ENCODE peak calls at places on chromosome X, in six cellular contexts. One of them, this sample, is unnamed.

GRCh38 chrX:124406294-124407013 is 60.1 kb downstream of the SH2D1A start:
- DNase-seq in left ventricle myocardium inferior: no peak
- DNase-seq in dorsolateral prefrontal cortex: no peak
- DNase-seq in sigmoid colon: peak
- DNase-seq in kidney: no peak
- DNase-seq in adrenal gland: peak
- DNase-seq in this sample: no peak

GRCh38 chrX:1249101-1249887 is 19.3 kb upstream of the CSF2RA start:
- DNase-seq in left ventricle myocardium inferior: peak
- DNase-seq in dorsolateral prefrontal cortex: no peak
- DNase-seq in sigmoid colon: peak
- DNase-seq in kidney: no peak
- DNase-seq in adrenal gland: peak
- DNase-seq in this sample: no peak

GRCh38 chrX:136639506-136640176 is 8.3 kb upstream of the CD40LG start:
- DNase-seq in left ventricle myocardium inferior: no peak
- DNase-seq in dorsolateral prefrontal cortex: no peak
- DNase-seq in sigmoid colon: no peak
- DNase-seq in kidney: no peak
- DNase-seq in adrenal gland: no peak
- DNase-seq in this sample: no peak

GRCh38 chrX:39813631-39814246 is 284.0 kb downstream of the BCOR start:
- DNase-seq in left ventricle myocardium inferior: peak
- DNase-seq in dorsolateral prefrontal cortex: peak
- DNase-seq in sigmoid colon: peak
- DNase-seq in kidney: peak
- DNase-seq in adrenal gland: peak
- DNase-seq in this sample: peak

GRCh38 chrX:2468406-2469195 is 32.2 kb downstream of the DHRSX start:
- DNase-seq in left ventricle myocardium inferior: no peak
- DNase-seq in dorsolateral prefrontal cortex: no peak
- DNase-seq in sigmoid colon: no peak
- DNase-seq in kidney: no peak
- DNase-seq in adrenal gland: no peak
- DNase-seq in this sample: no peak

GRCh38 chrX:19728915-19729314 is 158.5 kb downstream of the SH3KBP1 start:
- DNase-seq in left ventricle myocardium inferior: no peak
- DNase-seq in dorsolateral prefrontal cortex: no peak
- DNase-seq in sigmoid colon: no peak
- DNase-seq in kidney: no peak
- DNase-seq in adrenal gland: no peak
- DNase-seq in this sample: no peak

GRCh38 chrX:140762061-140762460 is 52.5 kb downstream of the LINC00632 start:
- DNase-seq in left ventricle myocardium inferior: no peak
- DNase-seq in dorsolateral prefrontal cortex: no peak
- DNase-seq in sigmoid colon: peak
- DNase-seq in kidney: no peak
- DNase-seq in adrenal gland: peak
- DNase-seq in this sample: peak

GRCh38 chrX:81259714-81260395 is 58.0 kb downstream of the SH3BGRL start:
- DNase-seq in left ventricle myocardium inferior: no peak
- DNase-seq in dorsolateral prefrontal cortex: no peak
- DNase-seq in sigmoid colon: no peak
- DNase-seq in kidney: no peak
- DNase-seq in adrenal gland: no peak
- DNase-seq in this sample: no peak

GRCh38 chrX:121755541-121755940 is 708.1 kb downstream of the GLUD2 start:
- DNase-seq in left ventricle myocardium inferior: no peak
- DNase-seq in dorsolateral prefrontal cortex: no peak
- DNase-seq in sigmoid colon: no peak
- DNase-seq in kidney: no peak
- DNase-seq in adrenal gland: no peak
- DNase-seq in this sample: no peak

GRCh38 chrX:34382416-34382815 is 250.3 kb upstream of the FAM47A start:
- DNase-seq in left ventricle myocardium inferior: no peak
- DNase-seq in dorsolateral prefrontal cortex: no peak
- DNase-seq in sigmoid colon: no peak
- DNase-seq in kidney: no peak
- DNase-seq in adrenal gland: no peak
- DNase-seq in this sample: no peak

GRCh38 chrX:74923942-74924448 is 1.3 kb downstream of the NEXMIF start:
- DNase-seq in left ventricle myocardium inferior: no peak
- DNase-seq in dorsolateral prefrontal cortex: peak
- DNase-seq in sigmoid colon: peak
- DNase-seq in kidney: peak
- DNase-seq in adrenal gland: peak
- DNase-seq in this sample: no peak

GRCh38 chrX:110965409-110965808 is 130.6 kb upstream of the PAK3 start:
- DNase-seq in left ventricle myocardium inferior: no peak
- DNase-seq in dorsolateral prefrontal cortex: no peak
- DNase-seq in sigmoid colon: no peak
- DNase-seq in kidney: no peak
- DNase-seq in adrenal gland: no peak
- DNase-seq in this sample: no peak

GRCh38 chrX:35919536-35920309 is at the start of gene CFAP47:
- DNase-seq in left ventricle myocardium inferior: no peak
- DNase-seq in dorsolateral prefrontal cortex: peak
- DNase-seq in sigmoid colon: no peak
- DNase-seq in kidney: peak
- DNase-seq in adrenal gland: peak
- DNase-seq in this sample: peak

GRCh38 chrX:19772759-19773623 is 114.4 kb downstream of the SH3KBP1 start:
- DNase-seq in left ventricle myocardium inferior: no peak
- DNase-seq in dorsolateral prefrontal cortex: no peak
- DNase-seq in sigmoid colon: no peak
- DNase-seq in kidney: no peak
- DNase-seq in adrenal gland: no peak
- DNase-seq in this sample: no peak

GRCh38 chrX:71532078-71532752 is 689 bp upstream of the OGT start:
- DNase-seq in left ventricle myocardium inferior: no peak
- DNase-seq in dorsolateral prefrontal cortex: no peak
- DNase-seq in sigmoid colon: no peak
- DNase-seq in kidney: no peak
- DNase-seq in adrenal gland: peak
- DNase-seq in this sample: no peak

GRCh38 chrX:45801554-45801953 is 600.9 kb upstream of the DIPK2B start:
- DNase-seq in left ventricle myocardium inferior: no peak
- DNase-seq in dorsolateral prefrontal cortex: no peak
- DNase-seq in sigmoid colon: no peak
- DNase-seq in kidney: no peak
- DNase-seq in adrenal gland: no peak
- DNase-seq in this sample: no peak

GRCh38 chrX:149073464-149073863 is 431.6 kb downstream of the IDS start:
- DNase-seq in left ventricle myocardium inferior: no peak
- DNase-seq in dorsolateral prefrontal cortex: no peak
- DNase-seq in sigmoid colon: no peak
- DNase-seq in kidney: no peak
- DNase-seq in adrenal gland: no peak
- DNase-seq in this sample: no peak

GRCh38 chrX:20399728-20400414 is 133.2 kb upstream of the RPS6KA3 start:
- DNase-seq in left ventricle myocardium inferior: no peak
- DNase-seq in dorsolateral prefrontal cortex: no peak
- DNase-seq in sigmoid colon: no peak
- DNase-seq in kidney: no peak
- DNase-seq in adrenal gland: no peak
- DNase-seq in this sample: no peak

GRCh38 chrX:129540068-129540653 is at the start of gene OCRL:
- DNase-seq in left ventricle myocardium inferior: peak
- DNase-seq in dorsolateral prefrontal cortex: peak
- DNase-seq in sigmoid colon: peak
- DNase-seq in kidney: peak
- DNase-seq in adrenal gland: peak
- DNase-seq in this sample: peak

GRCh38 chrX:84188320-84188834 is 378 bp upstream of the RPS6KA6 start:
- DNase-seq in left ventricle myocardium inferior: peak
- DNase-seq in dorsolateral prefrontal cortex: peak
- DNase-seq in sigmoid colon: peak
- DNase-seq in kidney: peak
- DNase-seq in adrenal gland: peak
- DNase-seq in this sample: peak

GRCh38 chrX:42450228-42450627 is 327.7 kb downstream of the PPP1R2C start:
- DNase-seq in left ventricle myocardium inferior: no peak
- DNase-seq in dorsolateral prefrontal cortex: no peak
- DNase-seq in sigmoid colon: no peak
- DNase-seq in kidney: no peak
- DNase-seq in adrenal gland: no peak
- DNase-seq in this sample: no peak

GRCh38 chrX:13014111-13015094 is 30.0 kb downstream of the FAM9C start:
- DNase-seq in left ventricle myocardium inferior: no peak
- DNase-seq in dorsolateral prefrontal cortex: no peak
- DNase-seq in sigmoid colon: no peak
- DNase-seq in kidney: no peak
- DNase-seq in adrenal gland: peak
- DNase-seq in this sample: no peak
- H3K27ac ChIP-seq in left ventricle myocardium inferior: peak
- H3K27ac ChIP-seq in dorsolateral prefrontal cortex: no peak
- H3K27ac ChIP-seq in sigmoid colon: no peak
- H3K27ac ChIP-seq in kidney: no peak
- H3K27ac ChIP-seq in adrenal gland: peak
- H3K27ac ChIP-seq in this sample: no peak

GRCh38 chrX:103783971-103784370 is 7.3 kb downstream of the PLP1 start:
- DNase-seq in left ventricle myocardium inferior: no peak
- DNase-seq in dorsolateral prefrontal cortex: no peak
- DNase-seq in sigmoid colon: no peak
- DNase-seq in kidney: no peak
- DNase-seq in adrenal gland: no peak
- DNase-seq in this sample: no peak

GRCh38 chrX:103776586-103776985 is at the start of gene PLP1:
- DNase-seq in left ventricle myocardium inferior: no peak
- DNase-seq in dorsolateral prefrontal cortex: no peak
- DNase-seq in sigmoid colon: no peak
- DNase-seq in kidney: no peak
- DNase-seq in adrenal gland: no peak
- DNase-seq in this sample: no peak

GRCh38 chrX:103782640-103783039 is 6.0 kb downstream of the PLP1 start:
- DNase-seq in left ventricle myocardium inferior: no peak
- DNase-seq in dorsolateral prefrontal cortex: peak
- DNase-seq in sigmoid colon: no peak
- DNase-seq in kidney: no peak
- DNase-seq in adrenal gland: no peak
- DNase-seq in this sample: peak

GRCh38 chrX:103780701-103781402 is 4.2 kb downstream of the PLP1 start:
- DNase-seq in left ventricle myocardium inferior: no peak
- DNase-seq in dorsolateral prefrontal cortex: peak
- DNase-seq in sigmoid colon: no peak
- DNase-seq in kidney: no peak
- DNase-seq in adrenal gland: no peak
- DNase-seq in this sample: peak

GRCh38 chrX:103779156-103779555 is 2.5 kb downstream of the PLP1 start:
- DNase-seq in left ventricle myocardium inferior: no peak
- DNase-seq in dorsolateral prefrontal cortex: peak
- DNase-seq in sigmoid colon: no peak
- DNase-seq in kidney: no peak
- DNase-seq in adrenal gland: peak
- DNase-seq in this sample: peak
- H3K27ac ChIP-seq in left ventricle myocardium inferior: no peak
- H3K27ac ChIP-seq in dorsolateral prefrontal cortex: peak
- H3K27ac ChIP-seq in sigmoid colon: no peak
- H3K27ac ChIP-seq in kidney: no peak
- H3K27ac ChIP-seq in adrenal gland: no peak
- H3K27ac ChIP-seq in this sample: peak

DNA sequence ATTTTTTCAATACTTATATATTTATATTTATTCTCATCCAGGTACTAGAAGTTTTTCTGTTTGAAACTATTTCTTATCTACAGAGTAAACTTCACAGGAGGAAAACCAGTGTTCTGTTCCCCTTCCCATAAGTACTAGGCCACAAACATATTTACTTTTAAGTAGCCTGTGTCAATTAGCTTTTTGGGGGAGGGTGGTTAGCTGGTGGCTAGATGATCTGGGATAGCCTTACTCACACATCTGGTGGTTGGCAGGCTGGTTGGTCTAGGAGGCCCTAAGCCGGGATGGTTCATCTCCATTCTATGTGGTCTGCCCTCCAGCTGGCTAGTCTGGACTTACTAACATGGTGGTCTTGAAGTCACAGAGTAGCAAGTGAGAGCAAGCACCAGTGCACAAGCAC is 6.2 kb downstream of the JADE3 start:
- DNase-seq in left ventricle myocardium inferior: no peak
- DNase-seq in dorsolateral prefrontal cortex: no peak
- DNase-seq in sigmoid colon: no peak
- DNase-seq in kidney: no peak
- DNase-seq in adrenal gland: no peak
- DNase-seq in this sample: no peak
- H3K27ac ChIP-seq in left ventricle myocardium inferior: no peak
- H3K27ac ChIP-seq in dorsolateral prefrontal cortex: no peak
- H3K27ac ChIP-seq in sigmoid colon: no peak
- H3K27ac ChIP-seq in kidney: no peak
- H3K27ac ChIP-seq in adrenal gland: no peak
- H3K27ac ChIP-seq in this sample: no peak

DNA sequence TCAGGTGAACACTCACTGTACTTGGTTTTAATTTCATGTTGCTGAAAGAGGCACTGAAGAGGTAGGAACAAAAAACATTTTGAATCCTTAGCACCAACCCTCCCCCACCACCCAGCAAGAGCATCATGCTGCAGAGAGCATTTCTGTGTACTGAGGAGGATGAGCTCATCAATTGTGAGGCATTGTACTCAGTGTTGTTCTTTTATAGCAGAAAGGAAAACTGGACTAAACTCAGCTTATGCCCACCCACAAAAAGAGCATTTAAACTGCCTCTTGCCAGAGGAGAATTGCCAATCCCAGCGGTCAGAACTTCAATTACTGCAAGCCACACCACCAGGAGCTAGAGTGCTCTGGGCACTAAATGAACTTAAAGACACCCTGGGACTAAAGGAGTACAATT is 280.8 kb upstream of the KLHL4 start:
- DNase-seq in left ventricle myocardium inferior: no peak
- DNase-seq in dorsolateral prefrontal cortex: no peak
- DNase-seq in sigmoid colon: no peak
- DNase-seq in kidney: no peak
- DNase-seq in adrenal gland: no peak
- DNase-seq in this sample: no peak
- H3K27ac ChIP-seq in left ventricle myocardium inferior: no peak
- H3K27ac ChIP-seq in dorsolateral prefrontal cortex: peak
- H3K27ac ChIP-seq in sigmoid colon: no peak
- H3K27ac ChIP-seq in kidney: no peak
- H3K27ac ChIP-seq in adrenal gland: no peak
- H3K27ac ChIP-seq in this sample: no peak

This sample was measured in caudate nucleus.